ENCODE peak calls at places on chromosomes 16 and 17, in seven cellular contexts. T is ascending aorta; D is breast epithelium; V is activated CD4-positive, alpha-beta T cell treated with anti-CD3 and anti-CD28 coated beads, Interleukin-2, amount 50 U/mL, for 48 hours; E is HCEC 1CT; Y is COR-L47; G is posterior cingulate gyrus. A is an unnamed sample.

GRCh38 chr16:23398987-23399805 is 53.8 kb downstream of the COG7 start:
- DNase-seq in V (no peak), G (no peak), T (no peak), Y (no peak), E (no peak), D (peak), A (no peak)

GRCh38 chr17:38912221-38912813 is 13.1 kb upstream of the LASP1NB start:
- DNase-seq in T (no peak), G (no peak), E (no peak), D (peak), Y (no peak), V (no peak), A (no peak)

GRCh38 chr17:31877341-31877740 is 18.3 kb upstream of the COPRS start:
- DNase-seq in E (no peak), Y (no peak), V (no peak), D (no peak), G (no peak), T (peak), A (no peak)

GRCh38 chr16:86405319-86405718 is 105.0 kb upstream of the FOXF1 start:
- DNase-seq in T (no peak), V (no peak), G (no peak), Y (no peak), D (no peak), E (no peak), A (no peak)

GRCh38 chr17:72683506-72684404 is 408.7 kb downstream of the SLC39A11 start:
- DNase-seq in V (no peak), E (peak), T (no peak), G (no peak), D (peak), Y (no peak), A (no peak)

GRCh38 chr16:25063102-25063501 is 47.9 kb upstream of the ARHGAP17 start:
- DNase-seq in G (no peak), E (no peak), D (no peak), Y (no peak), V (peak), T (no peak), A (no peak)

GRCh38 chr16:4116328-4117249 is at the start of gene ADCY9:
- DNase-seq in G (peak), Y (peak), D (peak), E (peak), V (peak), T (no peak), A (peak)

GRCh38 chr16:2900526-2901075 is 11.1 kb upstream of the FLYWCH1 start:
- DNase-seq in V (no peak), T (no peak), Y (no peak), G (no peak), E (no peak), D (no peak), A (no peak)

GRCh38 chr16:24950275-24950674 is 64.9 kb downstream of the ARHGAP17 start:
- DNase-seq in G (no peak), Y (no peak), T (no peak), D (no peak), E (peak), V (no peak), A (no peak)

GRCh38 chr16:4599037-4599436 is 15.7 kb downstream of the UBALD1 start:
- DNase-seq in V (no peak), G (no peak), D (no peak), T (no peak), E (no peak), Y (no peak), A (no peak)

A was measured in Jurkat, Clone E6-1.